ENCODE peak calls at places on chromosomes 6 and 20, in seven cellular contexts. I, K, Y, F, O, Q and E are unnamed samples.

GRCh38 chr6:118645395-118645794 is 6.0 kb downstream of the CEP85L start:
- DNase-seq in I (no peak), K (no peak), Y (no peak), F (no peak), O (no peak), Q (no peak), E (no peak)

GRCh38 chr6:2733736-2734480 is 16.8 kb downstream of the MYLK4 start:
- DNase-seq in I (no peak), K (no peak), Y (no peak), F (no peak), O (no peak), Q (no peak), E (no peak)

GRCh38 chr6:156910938-156911337 is 133.8 kb downstream of the ARID1B start:
- DNase-seq in I (no peak), K (no peak), Y (no peak), F (no peak), O (no peak), Q (peak; percentile 2), E (no peak)

GRCh38 chr6:56692586-56693245 is 50.0 kb upstream of the DST start:
- DNase-seq in I (no peak), K (no peak), Y (no peak), F (no peak), O (no peak), Q (no peak), E (no peak)

GRCh38 chr6:127879685-127880084 is 21.2 kb downstream of the THEMIS start:
- DNase-seq in I (peak; percentile 52), K (peak; percentile 9), Y (peak; percentile 37), F (no peak), O (no peak), Q (no peak), E (peak; percentile 74)

GRCh38 chr20:31410011-31410410 is 4.0 kb upstream of the DEFB121 start:
- DNase-seq in I (no peak), K (no peak), Y (no peak), F (no peak), O (no peak), Q (no peak), E (no peak)

GRCh38 chr6:34028691-34029360 is 117.1 kb downstream of the GRM4 start:
- DNase-seq in I (no peak), K (no peak), Y (no peak), F (no peak), O (no peak), Q (no peak), E (no peak)

GRCh38 chr6:26205625-26206574 is 118.7 kb downstream of the HFE start:
- DNase-seq in I (no peak), K (peak; percentile 26), Y (no peak), F (no peak), O (no peak), Q (peak; percentile 82), E (no peak)

GRCh38 chr6:10882654-10883053 is 813 bp upstream of the GCM2 start:
- DNase-seq in I (peak; percentile 5), K (no peak), Y (no peak), F (no peak), O (no peak), Q (peak; percentile 32), E (no peak)

GRCh38 chr6:83480470-83480869 is 31.9 kb upstream of the PRSS35 start:
- DNase-seq in I (no peak), K (no peak), Y (no peak), F (no peak), O (no peak), Q (no peak), E (no peak)

GRCh38 chr20:50427740-50428462 is 82.3 kb upstream of the PTPN1 start:
- DNase-seq in I (no peak), K (no peak), Y (no peak), F (no peak), O (no peak), Q (no peak), E (no peak)

GRCh38 chr6:33990061-33990541 is 155.8 kb downstream of the GRM4 start:
- DNase-seq in I (no peak), K (no peak), Y (no peak), F (no peak), O (no peak), Q (no peak), E (no peak)

GRCh38 chr6:142258305-142258704 is 43.5 kb upstream of the ADGRG6 start:
- DNase-seq in I (no peak), K (no peak), Y (no peak), F (no peak), O (no peak), Q (no peak), E (no peak)

GRCh38 chr20:44460795-44461141 is 14.9 kb upstream of the TTPAL start:
- DNase-seq in I (peak; percentile 70), K (no peak), Y (no peak), F (no peak), O (no peak), Q (peak; percentile 78), E (no peak)

GRCh38 chr6:127566671-127567070 is 10.3 kb upstream of the C6orf58 start:
- DNase-seq in I (no peak), K (no peak), Y (no peak), F (no peak), O (no peak), Q (no peak), E (no peak)

GRCh38 chr20:34817801-34818200 is 7.7 kb downstream of the NCOA6 start:
- DNase-seq in I (no peak), K (no peak), Y (no peak), F (no peak), O (no peak), Q (no peak), E (no peak)

GRCh38 chr6:52410979-52411378 is 9.2 kb upstream of the EFHC1 start:
- DNase-seq in I (no peak), K (no peak), Y (no peak), F (no peak), O (no peak), Q (no peak), E (no peak)

GRCh38 chr6:24454452-24454851 is 34.9 kb downstream of the GPLD1 start:
- DNase-seq in I (no peak), K (no peak), Y (no peak), F (no peak), O (no peak), Q (no peak), E (no peak)

GRCh38 chr6:105675715-105676397 is 273.0 kb upstream of the PREP start:
- DNase-seq in I (peak; percentile 12), K (no peak), Y (no peak), F (no peak), O (no peak), Q (peak; percentile 44), E (no peak)

GRCh38 chr20:48983423-48984400 is 62.2 kb downstream of the ARFGEF2 start:
- DNase-seq in I (peak; percentile 54), K (no peak), Y (no peak), F (no peak), O (no peak), Q (no peak), E (no peak)

GRCh38 chr6:90955246-90955645 is 368.4 kb upstream of the MAP3K7 start:
- DNase-seq in I (no peak), K (no peak), Y (no peak), F (no peak), O (no peak), Q (no peak), E (no peak)

GRCh38 chr20:652611-653109 is 340 bp downstream of the SRXN1 start:
- DNase-seq in I (no peak), K (no peak), Y (no peak), F (no peak), O (no peak), Q (peak; percentile 81), E (no peak)

GRCh38 chr6:106165885-106166485 is 79.8 kb downstream of the PRDM1 start:
- DNase-seq in I (no peak), K (no peak), Y (no peak), F (no peak), O (no peak), Q (peak; percentile 17), E (no peak)

GRCh38 chr20:23290761-23291574 is 59.6 kb upstream of the NXT1 start:
- DNase-seq in I (no peak), K (no peak), Y (no peak), F (no peak), O (no peak), Q (no peak), E (no peak)

GRCh38 chr6:10510592-10511367 is 10.4 kb upstream of the GCNT2 start:
- DNase-seq in I (peak; percentile 80), K (peak; percentile 43), Y (peak; percentile 40), F (no peak), O (peak; percentile 46), Q (peak; percentile 87), E (peak; percentile 51)

GRCh38 chr6:20929283-20929682 is 395.0 kb downstream of the CDKAL1 start:
- DNase-seq in I (no peak), K (no peak), Y (no peak), F (no peak), O (no peak), Q (no peak), E (no peak)

GRCh38 chr6:109083657-109084056 is 11.0 kb downstream of the SESN1 start:
- DNase-seq in I (no peak), K (no peak), Y (no peak), F (no peak), O (no peak), Q (no peak), E (no peak)

GRCh38 chr6:34964564-34964963 is 75.5 kb downstream of the ANKS1A start:
- DNase-seq in I (no peak), K (no peak), Y (no peak), F (no peak), O (no peak), Q (no peak), E (no peak)

GRCh38 chr6:54377776-54378175 is 69.5 kb downstream of the TINAG start:
- DNase-seq in I (no peak), K (no peak), Y (no peak), F (no peak), O (no peak), Q (no peak), E (no peak)

GRCh38 chr20:61643631-61644386 is 391.7 kb downstream of the CDH4 start:
- DNase-seq in I (no peak), K (no peak), Y (no peak), F (no peak), O (no peak), Q (no peak), E (no peak)

GRCh38 chr20:23160536-23161243 is 74.6 kb upstream of the CD93 start:
- DNase-seq in I (no peak), K (no peak), Y (no peak), F (no peak), O (no peak), Q (no peak), E (no peak)

GRCh38 chr20:33169176-33169794 is 1.3 kb downstream of the BPIFA2 start:
- DNase-seq in I (no peak), K (peak; percentile 35), Y (no peak), F (no peak), O (peak; percentile 14), Q (peak; percentile 46), E (peak; percentile 48)

GRCh38 chr6:144330588-144330987 is 45.5 kb downstream of the UTRN start:
- DNase-seq in I (peak; percentile 61), K (no peak), Y (peak; percentile 71), F (no peak), O (no peak), Q (peak; percentile 79), E (no peak)

GRCh38 chr20:33576432-33576883 is 85.7 kb upstream of the C20orf144 start:
- DNase-seq in I (no peak), K (no peak), Y (no peak), F (peak; percentile 44), O (no peak), Q (peak; percentile 38), E (no peak)

GRCh38 chr6:101666256-101666655 is 272.7 kb downstream of the GRIK2 start:
- DNase-seq in I (no peak), K (no peak), Y (no peak), F (no peak), O (no peak), Q (peak; percentile 59), E (no peak)

GRCh38 chr20:19998990-19999705 is 18.0 kb upstream of the NAA20 start:
- DNase-seq in I (no peak), K (no peak), Y (no peak), F (no peak), O (no peak), Q (no peak), E (no peak)

GRCh38 chr20:53942121-53942816 is 128.1 kb downstream of the BCAS1 start:
- DNase-seq in I (no peak), K (no peak), Y (no peak), F (no peak), O (no peak), Q (no peak), E (no peak)

GRCh38 chr6:162099685-162100084 is 627.9 kb downstream of the PRKN start:
- DNase-seq in I (peak; percentile 15), K (no peak), Y (no peak), F (no peak), O (peak; percentile 25), Q (peak; percentile 36), E (peak; percentile 54)